ENCODE peak calls at places on chromosome 11, in ten cellular contexts. F is esophagus squamous epithelium, Q is tibial nerve, L is IMR-90, E is A549, V is HCT116, A is H1, M is right lobe of liver, G is gastrocnemius medialis, O is heart left ventricle. X is an unnamed sample.
A peak's percentile ranks its signal among the peaks of the same experiment; 100 is the strongest.

GRCh38 chr11:10666556-10666955 is 27.0 kb downstream of the IRAG1 start:
- DNase-seq in V (no peak), G (no peak), O (no peak), M (no peak), A (no peak), E (no peak), Q (no peak), F (no peak), L (peak; percentile 74), X (no peak)

GRCh38 chr11:84899740-84900139 is 727.4 kb downstream of the DLG2 start:
- DNase-seq in G (no peak), A (no peak), M (no peak), L (peak; percentile 5), F (no peak), Q (no peak), E (no peak), V (peak; percentile 24), O (no peak), X (no peak)

GRCh38 chr11:9664276-9665171 is 647 bp downstream of the SWAP70 start:
- DNase-seq in Q (peak; percentile 50), F (no peak), A (no peak), L (peak; percentile 34), G (no peak), M (peak; percentile 60), O (peak; percentile 52), E (peak; percentile 48), V (no peak), X (peak; percentile 65)

GRCh38 chr11:13644997-13645667 is 23.3 kb upstream of the FAR1 start:
- DNase-seq in O (no peak), E (no peak), L (no peak), V (no peak), M (no peak), G (no peak), F (no peak), A (no peak), Q (no peak), X (no peak)

GRCh38 chr11:118142809-118143208 is 9.8 kb downstream of the SCN4B start:
- DNase-seq in V (no peak), L (no peak), E (no peak), F (no peak), A (no peak), G (peak; percentile 30), M (no peak), Q (no peak), O (peak; percentile 44), X (peak; percentile 63)

GRCh38 chr11:119491753-119492455 is 68.9 kb upstream of the THY1 start:
- DNase-seq in E (no peak), A (no peak), V (no peak), L (peak; percentile 12), O (no peak), M (no peak), G (no peak), F (no peak), Q (no peak), X (no peak)

GRCh38 chr11:126646701-126647209 is 291.3 kb downstream of the ST3GAL4 start:
- DNase-seq in O (no peak), M (no peak), L (peak; percentile 44), G (no peak), F (no peak), V (no peak), E (no peak), Q (no peak), A (no peak), X (no peak)

GRCh38 chr11:116647305-116648080 is 125.3 kb downstream of the BUD13 start:
- DNase-seq in O (no peak), F (no peak), M (no peak), V (no peak), G (no peak), L (no peak), E (no peak), A (no peak), Q (no peak), X (no peak)

GRCh38 chr11:73233704-73234402 is 15.8 kb downstream of the P2RY2 start:
- DNase-seq in V (no peak), L (no peak), Q (no peak), O (no peak), G (peak; percentile 23), A (no peak), M (peak; percentile 11), F (no peak), E (no peak), X (peak; percentile 51)

GRCh38 chr11:6362185-6362867 is 27.9 kb upstream of the SMPD1 start:
- DNase-seq in G (peak; percentile 94), F (no peak), L (no peak), O (peak; percentile 84), Q (no peak), E (no peak), A (no peak), V (no peak), M (no peak), X (no peak)

GRCh38 chr11:128451651-128452470 is 135.5 kb downstream of the ETS1 start:
- DNase-seq in L (peak; percentile 57), E (no peak), A (no peak), G (no peak), M (peak; percentile 79), Q (peak; percentile 47), F (no peak), V (no peak), O (peak; percentile 69), X (peak; percentile 81)

GRCh38 chr11:79438631-79439429 is 2.0 kb downstream of the TENM4 start:
- DNase-seq in F (no peak), E (no peak), G (no peak), M (no peak), L (peak; percentile 42), V (no peak), A (no peak), Q (peak; percentile 44), O (peak; percentile 20), X (peak; percentile 74)

GRCh38 chr11:125902927-125903752 is at the start of gene PUS3:
- DNase-seq in G (peak; percentile 87), V (peak; percentile 73), A (peak; percentile 23), O (peak; percentile 92), F (peak; percentile 33), Q (peak; percentile 89), E (peak; percentile 76), M (peak; percentile 95), L (peak; percentile 78), X (peak; percentile 94)

GRCh38 chr11:61969838-61970452 is 2.5 kb upstream of the FTH1 start:
- DNase-seq in M (no peak), E (no peak), O (no peak), V (no peak), G (no peak), L (peak; percentile 87), Q (no peak), F (no peak), A (no peak), X (no peak)

GRCh38 chr11:130671801-130672700 is 223.6 kb downstream of the ADAMTS15 start:
- DNase-seq in G (peak; percentile 41), F (no peak), A (no peak), O (peak; percentile 74), M (no peak), V (no peak), E (no peak), Q (peak; percentile 48), L (peak; percentile 94), X (peak; percentile 92)

GRCh38 chr11:812390-812789 is 2.6 kb downstream of the RPLP2 start:
- DNase-seq in O (no peak), V (no peak), E (no peak), M (no peak), L (no peak), Q (no peak), F (no peak), G (no peak), A (no peak), X (no peak)

GRCh38 chr11:808427-809286 is 1.1 kb upstream of the RPLP2 start:
- DNase-seq in O (no peak), M (no peak), A (no peak), F (no peak), G (peak; percentile 86), V (no peak), Q (no peak), E (peak; percentile 83), L (no peak), X (peak; percentile 93)

GRCh38 chr11:810040-810567 is 337 bp downstream of the RPLP2 start:
- DNase-seq in L (no peak), G (no peak), Q (no peak), E (no peak), M (no peak), A (no peak), F (no peak), O (no peak), V (no peak), X (no peak)

GRCh38 chr11:811446-812245 is 1.9 kb downstream of the RPLP2 start:
- DNase-seq in E (no peak), F (no peak), M (no peak), L (no peak), Q (no peak), V (no peak), O (no peak), G (peak; percentile 82), A (no peak), X (no peak)

GRCh38 chr11:809287-810039 is at the start of gene RPLP2:
- DNase-seq in V (peak; percentile 93), L (peak; percentile 95), M (peak; percentile 99), E (peak; percentile 93), F (peak; percentile 96), A (peak; percentile 80), O (peak; percentile 98), G (peak; percentile 98), Q (peak; percentile 95), X (peak; percentile 99)
- TF ChIP-seq POLR2A in V (peak; percentile 48), L (peak; percentile 97), M (peak; percentile 80), E (peak; percentile 89), F (peak; percentile 85), A (no peak), O (peak; percentile 60), G (peak; percentile 95), Q (peak; percentile 94), X (peak; percentile 91)

GRCh38 chr11:29527391-29527936 is 489.4 kb downstream of the KCNA4 start:
- DNase-seq in M (no peak), G (no peak), A (no peak), F (no peak), E (peak; percentile 4), Q (no peak), V (peak; percentile 15), O (no peak), L (peak; percentile 74), X (no peak)
- H3K27ac ChIP-seq in M (no peak overlapping the region), G (no peak overlapping the region), A (no peak overlapping the region), F (no peak overlapping the region), E (no peak overlapping the region), Q (no peak overlapping the region), V (no peak overlapping the region), O (no peak overlapping the region), L (no peak overlapping the region), X (no peak overlapping the region)

GRCh38 chr11:1006762-1007161 is 29.8 kb downstream of the MUC6 start:
- DNase-seq in E (no peak), M (no peak), L (no peak), A (no peak), G (peak; percentile 69), O (no peak), F (no peak), V (no peak), Q (no peak), X (no peak)
- TF ChIP-seq POLR2A in E (no peak), M (no peak), L (no peak), A (no peak), G (peak; percentile 27), O (no peak), F (no peak), V (no peak), Q (no peak), X (no peak)

DNA sequence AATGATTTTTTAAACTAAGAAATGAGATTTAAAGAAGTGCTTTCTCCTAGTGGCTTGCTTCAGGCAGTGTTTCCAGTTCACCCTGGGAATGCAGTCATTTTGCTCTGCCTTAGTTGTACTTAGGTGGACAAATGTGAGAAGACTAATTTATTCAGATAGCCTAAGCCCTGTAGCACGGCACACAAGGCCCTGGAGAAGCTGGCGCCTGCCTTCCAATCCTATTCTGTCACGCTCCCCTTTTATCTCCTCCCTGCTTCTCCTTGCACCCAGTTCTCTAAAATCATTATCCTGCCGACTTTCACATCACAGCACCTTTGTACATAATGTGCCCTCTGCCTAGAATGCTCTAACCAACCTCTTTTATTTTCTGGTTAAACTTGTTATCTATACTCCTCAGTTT is 64.0 kb downstream of the PPME1 start:
- DNase-seq in F (no peak), G (no peak), L (no peak), A (no peak), E (no peak), O (no peak), Q (no peak), M (no peak), V (no peak), X (no peak)
- H3K27ac ChIP-seq in F (no peak overlapping the region), G (no peak overlapping the region), L (no peak overlapping the region), A (no peak overlapping the region), E (no peak overlapping the region), O (no peak overlapping the region), Q (no peak overlapping the region), M (no peak overlapping the region), V (no peak overlapping the region), X (no peak overlapping the region)

X was measured in sigmoid colon.